ENCODE peak calls at places on chromosome 19, in six cellular contexts. L, W, P, I, M and K are unnamed samples.

GRCh38 chr19:51272183-51272817 is 21.4 kb downstream of the SIGLECL1 start:
- DNase-seq in P (no peak), M (no peak), W (no peak), L (no peak), I (no peak), K (no peak)

GRCh38 chr19:11931051-11931450 is 6.1 kb downstream of the ZNF700 start:
- DNase-seq in W (no peak), L (no peak), I (no peak), P (no peak), M (no peak), K (no peak)

GRCh38 chr19:5313307-5313706 is 27.3 kb downstream of the PTPRS start:
- DNase-seq in W (no peak), I (no peak), P (no peak), M (no peak), L (no peak), K (no peak)

GRCh38 chr19:30512748-30513389 is 140.7 kb downstream of the ZNF536 start:
- DNase-seq in P (no peak), M (no peak), W (no peak), L (no peak), I (no peak), K (no peak)

GRCh38 chr19:56751078-56751489 is 79.5 kb upstream of the ZNF835 start:
- DNase-seq in I (no peak), M (no peak), W (no peak), P (no peak), L (no peak), K (peak; percentile 51)

GRCh38 chr19:38290631-38291147 is 13.4 kb upstream of the C19orf33 start:
- DNase-seq in P (no peak), L (no peak), I (no peak), M (peak; percentile 61), W (no peak), K (peak; percentile 97)

GRCh38 chr19:12797141-12797587 is 4.4 kb downstream of the PRDX2 start:
- DNase-seq in L (no peak), W (no peak), M (no peak), P (no peak), I (no peak), K (no peak)

GRCh38 chr19:5624154-5624663 is 1.3 kb downstream of the SAFB start:
- DNase-seq in M (no peak), I (peak; percentile 33), W (peak; percentile 37), P (peak; percentile 80), L (no peak), K (peak; percentile 57)

GRCh38 chr19:29587059-29587458 is 19.0 kb upstream of the POP4 start:
- DNase-seq in P (no peak), I (no peak), M (no peak), W (no peak), L (no peak), K (no peak)

GRCh38 chr19:6738726-6739389 is 622 bp upstream of the TRIP10 start:
- DNase-seq in W (peak; percentile 46), L (no peak), M (no peak), P (no peak), I (peak; percentile 62), K (peak; percentile 49)

GRCh38 chr19:6288737-6289136 is 9.0 kb upstream of the MLLT1 start:
- DNase-seq in I (no peak), L (no peak), P (no peak), W (no peak), M (no peak), K (no peak)

GRCh38 chr19:51644636-51645271 is 1.9 kb downstream of the SIGLEC14 start:
- DNase-seq in I (no peak), M (no peak), P (no peak), W (no peak), L (no peak), K (no peak)

GRCh38 chr19:8973501-8974091 is 36.6 kb downstream of the MUC16 start:
- DNase-seq in M (peak; percentile 6), P (no peak), L (no peak), W (peak; percentile 44), I (no peak), K (no peak)

GRCh38 chr19:383922-384800 is 24.8 kb downstream of the C2CD4C start:
- DNase-seq in P (no peak), I (peak; percentile 45), W (no peak), M (no peak), L (no peak), K (no peak)

GRCh38 chr19:15469513-15470297 is 5.4 kb upstream of the RASAL3 start:
- DNase-seq in I (no peak), L (no peak), M (no peak), W (no peak), P (peak; percentile 76), K (no peak)

GRCh38 chr19:12085074-12085818 is 20.7 kb downstream of the ZNF844 start:
- DNase-seq in L (no peak), P (no peak), M (no peak), W (no peak), I (no peak), K (no peak)

GRCh38 chr19:38803543-38803942 is 9.2 kb downstream of the LGALS4 start:
- DNase-seq in M (no peak), P (peak; percentile 48), W (no peak), I (no peak), L (no peak), K (no peak)

GRCh38 chr19:48455171-48455907 is at the start of gene KCNJ14:
- DNase-seq in L (no peak), I (no peak), M (no peak), W (no peak), P (no peak), K (no peak)

GRCh38 chr19:50703915-50704548 is 15.6 kb downstream of the SHANK1 start:
- DNase-seq in W (no peak), I (no peak), L (no peak), P (no peak), M (peak; percentile 58), K (no peak)

GRCh38 chr19:7868671-7869452 is 5.3 kb downstream of the PRR36 start:
- DNase-seq in P (peak; percentile 90), I (peak; percentile 69), W (peak; percentile 95), L (no peak), M (peak; percentile 91), K (peak; percentile 82)

GRCh38 chr19:36163813-36164212 is 11.6 kb upstream of the COX7A1 start:
- DNase-seq in L (no peak), W (no peak), M (no peak), P (peak; percentile 37), I (no peak), K (no peak)

GRCh38 chr19:480016-480855 is 16.1 kb upstream of the MADCAM1 start:
- DNase-seq in M (peak; percentile 70), P (peak; percentile 90), L (peak; percentile 38), I (peak; percentile 84), W (no peak), K (peak; percentile 85)

GRCh38 chr19:15379996-15380647 is 535 bp upstream of the AKAP8 start:
- DNase-seq in W (peak; percentile 74), I (no peak), L (no peak), M (peak; percentile 74), P (no peak), K (peak; percentile 58)

GRCh38 chr19:57829316-57829715 is 783 bp upstream of the ZNF587B start:
- DNase-seq in W (no peak), I (no peak), L (no peak), M (no peak), P (no peak), K (no peak)

GRCh38 chr19:49781394-49781793 is 14.6 kb downstream of the AP2A1 start:
- DNase-seq in P (no peak), L (no peak), M (no peak), I (no peak), W (no peak), K (no peak)

GRCh38 chr19:7292950-7293794 is 1.0 kb downstream of the INSR start:
- DNase-seq in I (peak; percentile 52), P (peak; percentile 83), W (peak; percentile 54), M (no peak), L (no peak), K (peak; percentile 30)

GRCh38 chr19:38917921-38918491 is 6.0 kb upstream of the CCER2 start:
- DNase-seq in W (no peak), M (peak; percentile 75), P (peak; percentile 64), L (no peak), I (no peak), K (no peak)

GRCh38 chr19:5046339-5047039 is 77.6 kb downstream of the KDM4B start:
- DNase-seq in W (no peak), M (peak; percentile 84), I (no peak), P (no peak), L (no peak), K (peak; percentile 94)

GRCh38 chr19:46480409-46480808 is 9.0 kb upstream of the PNMA8A start:
- DNase-seq in P (no peak), W (no peak), M (no peak), L (no peak), I (no peak), K (no peak)

GRCh38 chr19:5997371-5997770 is 19.4 kb upstream of the RANBP3 start:
- DNase-seq in I (no peak), W (no peak), L (no peak), P (no peak), M (no peak), K (no peak)

GRCh38 chr19:41599175-41599966 is 23.4 kb downstream of the CEACAM21 start:
- DNase-seq in W (no peak), M (no peak), P (no peak), L (no peak), I (no peak), K (no peak)

GRCh38 chr19:41591951-41592562 is 16.1 kb downstream of the CEACAM21 start:
- DNase-seq in W (no peak), M (no peak), P (no peak), I (no peak), L (no peak), K (no peak)

GRCh38 chr19:41597600-41598041 is 21.7 kb downstream of the CEACAM21 start:
- DNase-seq in W (peak; percentile 73), P (no peak), L (no peak), I (no peak), M (peak; percentile 85), K (peak; percentile 51)

GRCh38 chr19:41595890-41596280 is 19.9 kb downstream of the CEACAM21 start:
- DNase-seq in M (no peak), P (no peak), W (no peak), L (no peak), I (no peak), K (no peak)

GRCh38 chr19:41595258-41595889 is 19.4 kb downstream of the CEACAM21 start:
- DNase-seq in P (no peak), I (peak; percentile 31), M (peak; percentile 88), L (no peak), W (peak; percentile 78), K (peak; percentile 28)
- H3K4me1 ChIP-seq in P (no peaks in the 10 kb centered on the region), I (no peaks in the 10 kb centered on the region), M (no peaks in the 10 kb centered on the region), L (no peaks in the 10 kb centered on the region), W (no peaks in the 10 kb centered on the region), K (no peaks in the 10 kb centered on the region)

GRCh38 chr19:33271246-33272021 is 30.9 kb downstream of the CEBPA start:
- DNase-seq in P (no peak), L (no peak), M (no peak), W (no peak), I (no peak), K (no peak)
- H3K4me1 ChIP-seq in P (no peaks in the 10 kb centered on the region), L (peaks cover 7% of the 10 kb centered on the region), M (peaks cover 29% of the 10 kb centered on the region), W (no peaks in the 10 kb centered on the region), I (peaks cover 13% of the 10 kb centered on the region), K (peaks cover 6% of the 10 kb centered on the region)

GRCh38 chr19:18609717-18610051 is 3.0 kb upstream of the TMEM59L start:
- DNase-seq in W (no peak), I (no peak), P (no peak), M (no peak), L (no peak), K (no peak)
- H3K4me1 ChIP-seq in W (no peaks in the 10 kb centered on the region), I (peaks cover 38% of the 10 kb centered on the region), P (no peaks in the 10 kb centered on the region), M (peaks cover 28% of the 10 kb centered on the region), L (peaks cover 17% of the 10 kb centered on the region), K (peaks cover 28% of the 10 kb centered on the region)

GRCh38 chr19:2266183-2266993 is 10.2 kb upstream of the JSRP1 start:
- DNase-seq in I (peak; percentile 86), L (peak; percentile 60), P (peak; percentile 93), W (peak; percentile 62), M (no peak), K (peak; percentile 74)
- H3K4me1 ChIP-seq in I (peaks cover 29% of the 10 kb centered on the region), L (peaks cover 21% of the 10 kb centered on the region), P (no peaks in the 10 kb centered on the region), W (peaks cover 21% of the 10 kb centered on the region), M (peaks cover 8% of the 10 kb centered on the region), K (peaks cover 13% of the 10 kb centered on the region)